ENCODE peak calls at places on chromosomes 1 and 21, in ten cellular contexts. One of them, this sample, is unnamed.

GRCh38 chr1:230861489-230861888 is 6.8 kb downstream of the C1orf198 start:
- DNase-seq in transverse colon: no peak
- DNase-seq in tibial artery: no peak
- DNase-seq in CD4-positive, CD25-positive, alpha-beta regulatory T cell: no peak
- DNase-seq in astrocyte: no peak
- DNase-seq in astrocyte of the spinal cord: no peak
- DNase-seq in fibroblast of pulmonary artery: no peak
- DNase-seq in stomach: no peak
- DNase-seq in HFF-Myc: no peak
- DNase-seq in fibroblast of lung: no peak
- DNase-seq in this sample: no peak

GRCh38 chr1:64938991-64939390 is 27.4 kb downstream of the JAK1 start:
- DNase-seq in astrocyte of the spinal cord: no peak
- DNase-seq in HFF-Myc: no peak
- DNase-seq in fibroblast of pulmonary artery: no peak
- DNase-seq in astrocyte: no peak
- DNase-seq in fibroblast of lung: no peak
- DNase-seq in transverse colon: no peak
- DNase-seq in stomach: no peak
- DNase-seq in tibial artery: no peak
- DNase-seq in CD4-positive, CD25-positive, alpha-beta regulatory T cell: no peak
- DNase-seq in this sample: no peak

GRCh38 chr21:31136891-31137290 is 98.6 kb upstream of the KRTAP19-8 start:
- DNase-seq in CD4-positive, CD25-positive, alpha-beta regulatory T cell: no peak
- DNase-seq in HFF-Myc: no peak
- DNase-seq in stomach: no peak
- DNase-seq in transverse colon: no peak
- DNase-seq in astrocyte of the spinal cord: peak; percentile 74
- DNase-seq in tibial artery: no peak
- DNase-seq in fibroblast of pulmonary artery: peak; percentile 84
- DNase-seq in fibroblast of lung: peak; percentile 67
- DNase-seq in astrocyte: peak; percentile 61
- DNase-seq in this sample: no peak

GRCh38 chr1:236204043-236204442 is 61.7 kb downstream of the GPR137B start:
- DNase-seq in tibial artery: no peak
- DNase-seq in fibroblast of lung: no peak
- DNase-seq in stomach: no peak
- DNase-seq in HFF-Myc: no peak
- DNase-seq in astrocyte: no peak
- DNase-seq in transverse colon: no peak
- DNase-seq in CD4-positive, CD25-positive, alpha-beta regulatory T cell: no peak
- DNase-seq in astrocyte of the spinal cord: no peak
- DNase-seq in fibroblast of pulmonary artery: peak; percentile 2
- DNase-seq in this sample: no peak

GRCh38 chr1:1199961-1200875 is 6.2 kb downstream of the TNFRSF18 start:
- DNase-seq in HFF-Myc: no peak
- DNase-seq in astrocyte: no peak
- DNase-seq in tibial artery: no peak
- DNase-seq in transverse colon: peak; percentile 11
- DNase-seq in astrocyte of the spinal cord: no peak
- DNase-seq in stomach: no peak
- DNase-seq in CD4-positive, CD25-positive, alpha-beta regulatory T cell: no peak
- DNase-seq in fibroblast of lung: no peak
- DNase-seq in fibroblast of pulmonary artery: no peak
- DNase-seq in this sample: no peak

GRCh38 chr1:45205000-45205909 is 1.1 kb downstream of the ZSWIM5 start:
- DNase-seq in fibroblast of lung: peak; percentile 51
- DNase-seq in fibroblast of pulmonary artery: peak; percentile 44
- DNase-seq in HFF-Myc: no peak
- DNase-seq in CD4-positive, CD25-positive, alpha-beta regulatory T cell: no peak
- DNase-seq in transverse colon: peak; percentile 60
- DNase-seq in astrocyte: peak; percentile 35
- DNase-seq in astrocyte of the spinal cord: peak; percentile 43
- DNase-seq in stomach: peak; percentile 39
- DNase-seq in tibial artery: peak; percentile 71
- DNase-seq in this sample: no peak

GRCh38 chr1:1281533-1282321 is 1.5 kb downstream of the SCNN1D start:
- DNase-seq in CD4-positive, CD25-positive, alpha-beta regulatory T cell: no peak
- DNase-seq in transverse colon: peak; percentile 92
- DNase-seq in fibroblast of lung: peak; percentile 69
- DNase-seq in astrocyte: peak; percentile 54
- DNase-seq in fibroblast of pulmonary artery: peak; percentile 53
- DNase-seq in astrocyte of the spinal cord: no peak
- DNase-seq in stomach: peak; percentile 98
- DNase-seq in tibial artery: no peak
- DNase-seq in HFF-Myc: no peak
- DNase-seq in this sample: no peak

GRCh38 chr1:218304281-218305039 is 19.4 kb downstream of the RRP15 start:
- DNase-seq in astrocyte: peak; percentile 58
- DNase-seq in CD4-positive, CD25-positive, alpha-beta regulatory T cell: no peak
- DNase-seq in HFF-Myc: no peak
- DNase-seq in transverse colon: no peak
- DNase-seq in tibial artery: no peak
- DNase-seq in stomach: no peak
- DNase-seq in astrocyte of the spinal cord: peak; percentile 58
- DNase-seq in fibroblast of pulmonary artery: peak; percentile 49
- DNase-seq in fibroblast of lung: peak; percentile 68
- DNase-seq in this sample: peak; percentile 35

GRCh38 chr1:182833271-182833670 is 5.9 kb upstream of the DHX9 start:
- DNase-seq in fibroblast of lung: peak; percentile 48
- DNase-seq in fibroblast of pulmonary artery: peak; percentile 38
- DNase-seq in CD4-positive, CD25-positive, alpha-beta regulatory T cell: no peak
- DNase-seq in astrocyte: peak; percentile 24
- DNase-seq in stomach: no peak
- DNase-seq in HFF-Myc: no peak
- DNase-seq in transverse colon: no peak
- DNase-seq in tibial artery: no peak
- DNase-seq in astrocyte of the spinal cord: peak; percentile 23
- DNase-seq in this sample: peak; percentile 47

GRCh38 chr1:73162576-73162975 is 880.2 kb upstream of the NEGR1 start:
- DNase-seq in stomach: no peak
- DNase-seq in HFF-Myc: no peak
- DNase-seq in astrocyte: peak; percentile 1
- DNase-seq in tibial artery: no peak
- DNase-seq in astrocyte of the spinal cord: peak; percentile 9
- DNase-seq in fibroblast of lung: peak; percentile 10
- DNase-seq in fibroblast of pulmonary artery: no peak
- DNase-seq in transverse colon: no peak
- DNase-seq in CD4-positive, CD25-positive, alpha-beta regulatory T cell: no peak
- DNase-seq in this sample: no peak

GRCh38 chr1:110135268-110136065 is 14.8 kb upstream of the SLC6A17 start:
- DNase-seq in fibroblast of lung: no peak
- DNase-seq in astrocyte: no peak
- DNase-seq in astrocyte of the spinal cord: no peak
- DNase-seq in stomach: peak; percentile 31
- DNase-seq in tibial artery: peak; percentile 23
- DNase-seq in HFF-Myc: no peak
- DNase-seq in CD4-positive, CD25-positive, alpha-beta regulatory T cell: no peak
- DNase-seq in fibroblast of pulmonary artery: no peak
- DNase-seq in transverse colon: no peak
- DNase-seq in this sample: no peak

GRCh38 chr1:117271959-117272358 is 61.2 kb upstream of the VTCN1 start:
- DNase-seq in fibroblast of lung: peak; percentile 67
- DNase-seq in astrocyte: peak; percentile 60
- DNase-seq in fibroblast of pulmonary artery: peak; percentile 3
- DNase-seq in stomach: no peak
- DNase-seq in transverse colon: no peak
- DNase-seq in HFF-Myc: no peak
- DNase-seq in tibial artery: no peak
- DNase-seq in astrocyte of the spinal cord: no peak
- DNase-seq in CD4-positive, CD25-positive, alpha-beta regulatory T cell: no peak
- DNase-seq in this sample: no peak

GRCh38 chr1:160537714-160538665 is 14.9 kb upstream of the SLAMF6 start:
- DNase-seq in fibroblast of pulmonary artery: no peak
- DNase-seq in tibial artery: no peak
- DNase-seq in fibroblast of lung: no peak
- DNase-seq in HFF-Myc: no peak
- DNase-seq in transverse colon: no peak
- DNase-seq in astrocyte of the spinal cord: no peak
- DNase-seq in astrocyte: no peak
- DNase-seq in stomach: no peak
- DNase-seq in CD4-positive, CD25-positive, alpha-beta regulatory T cell: no peak
- DNase-seq in this sample: no peak

GRCh38 chr1:152182942-152183341 is 23.9 kb upstream of the RPTN start:
- DNase-seq in tibial artery: no peak
- DNase-seq in fibroblast of pulmonary artery: peak; percentile 83
- DNase-seq in fibroblast of lung: peak; percentile 87
- DNase-seq in transverse colon: no peak
- DNase-seq in astrocyte: peak; percentile 85
- DNase-seq in HFF-Myc: no peak
- DNase-seq in astrocyte of the spinal cord: peak; percentile 81
- DNase-seq in stomach: no peak
- DNase-seq in CD4-positive, CD25-positive, alpha-beta regulatory T cell: no peak
- DNase-seq in this sample: no peak

DNA sequence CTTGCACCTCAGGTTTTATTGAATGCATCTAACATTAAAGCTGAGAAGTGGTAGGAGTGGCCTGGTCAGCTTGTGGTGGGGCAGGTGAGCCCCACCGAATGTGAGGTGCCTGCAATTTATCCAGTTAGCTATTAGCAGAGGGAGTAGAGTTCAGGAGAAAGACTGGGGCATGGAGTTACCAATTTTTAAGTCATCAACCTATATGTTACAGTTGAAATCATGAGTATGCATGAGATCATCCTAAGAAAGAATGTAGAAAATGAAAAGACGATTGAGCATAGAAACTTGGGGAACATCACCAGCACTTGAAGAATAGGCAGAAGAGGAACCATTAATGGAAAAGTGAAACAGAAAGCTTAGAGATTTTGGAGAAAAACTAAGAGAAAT is 36.5 kb downstream of the DNASE2B start:
- DNase-seq in stomach: no peak
- DNase-seq in fibroblast of pulmonary artery: no peak
- DNase-seq in tibial artery: no peak
- DNase-seq in astrocyte: no peak
- DNase-seq in astrocyte of the spinal cord: peak; percentile 15
- DNase-seq in CD4-positive, CD25-positive, alpha-beta regulatory T cell: peak; percentile 10
- DNase-seq in fibroblast of lung: no peak
- DNase-seq in HFF-Myc: no peak
- DNase-seq in transverse colon: no peak
- DNase-seq in this sample: no peak
- H3K4me3 ChIP-seq in stomach: no peak overlapping the region
- H3K4me3 ChIP-seq in fibroblast of pulmonary artery: no peak overlapping the region
- H3K4me3 ChIP-seq in tibial artery: no peak overlapping the region
- H3K4me3 ChIP-seq in astrocyte: no peak overlapping the region
- H3K4me3 ChIP-seq in astrocyte of the spinal cord: no peak overlapping the region
- H3K4me3 ChIP-seq in CD4-positive, CD25-positive, alpha-beta regulatory T cell: peak overlapping the region; percentile 67
- H3K4me3 ChIP-seq in fibroblast of lung: no peak overlapping the region
- H3K4me3 ChIP-seq in HFF-Myc: no peak overlapping the region
- H3K4me3 ChIP-seq in transverse colon: no peak overlapping the region
- H3K4me3 ChIP-seq in this sample: no peak overlapping the region

GRCh38 chr1:209594440-209594839 is 10.9 kb downstream of the CAMK1G start:
- DNase-seq in fibroblast of pulmonary artery: no peak
- DNase-seq in fibroblast of lung: no peak
- DNase-seq in transverse colon: no peak
- DNase-seq in HFF-Myc: no peak
- DNase-seq in CD4-positive, CD25-positive, alpha-beta regulatory T cell: no peak
- DNase-seq in tibial artery: no peak
- DNase-seq in stomach: no peak
- DNase-seq in astrocyte: no peak
- DNase-seq in astrocyte of the spinal cord: no peak
- DNase-seq in this sample: no peak

GRCh38 chr1:209600541-209600940 is 17.0 kb downstream of the CAMK1G start:
- DNase-seq in tibial artery: no peak
- DNase-seq in fibroblast of lung: peak; percentile 13
- DNase-seq in astrocyte of the spinal cord: no peak
- DNase-seq in transverse colon: no peak
- DNase-seq in stomach: no peak
- DNase-seq in CD4-positive, CD25-positive, alpha-beta regulatory T cell: no peak
- DNase-seq in fibroblast of pulmonary artery: no peak
- DNase-seq in astrocyte: no peak
- DNase-seq in HFF-Myc: no peak
- DNase-seq in this sample: no peak

GRCh38 chr1:209595599-209595998 is 12.1 kb downstream of the CAMK1G start:
- DNase-seq in fibroblast of lung: no peak
- DNase-seq in HFF-Myc: no peak
- DNase-seq in astrocyte: no peak
- DNase-seq in fibroblast of pulmonary artery: no peak
- DNase-seq in astrocyte of the spinal cord: no peak
- DNase-seq in tibial artery: no peak
- DNase-seq in stomach: no peak
- DNase-seq in transverse colon: no peak
- DNase-seq in CD4-positive, CD25-positive, alpha-beta regulatory T cell: no peak
- DNase-seq in this sample: no peak

GRCh38 chr1:209595032-209595431 is 11.5 kb downstream of the CAMK1G start:
- DNase-seq in transverse colon: no peak
- DNase-seq in astrocyte of the spinal cord: no peak
- DNase-seq in stomach: no peak
- DNase-seq in fibroblast of lung: no peak
- DNase-seq in astrocyte: no peak
- DNase-seq in HFF-Myc: no peak
- DNase-seq in fibroblast of pulmonary artery: no peak
- DNase-seq in CD4-positive, CD25-positive, alpha-beta regulatory T cell: no peak
- DNase-seq in tibial artery: no peak
- DNase-seq in this sample: no peak

GRCh38 chr1:209597496-209597895 is 14.0 kb downstream of the CAMK1G start:
- DNase-seq in astrocyte of the spinal cord: no peak
- DNase-seq in transverse colon: no peak
- DNase-seq in CD4-positive, CD25-positive, alpha-beta regulatory T cell: no peak
- DNase-seq in fibroblast of lung: no peak
- DNase-seq in fibroblast of pulmonary artery: no peak
- DNase-seq in tibial artery: no peak
- DNase-seq in HFF-Myc: no peak
- DNase-seq in astrocyte: no peak
- DNase-seq in stomach: no peak
- DNase-seq in this sample: no peak
- H3K4me3 ChIP-seq in astrocyte of the spinal cord: no peak overlapping the region
- H3K4me3 ChIP-seq in transverse colon: no peak overlapping the region
- H3K4me3 ChIP-seq in CD4-positive, CD25-positive, alpha-beta regulatory T cell: no peak overlapping the region
- H3K4me3 ChIP-seq in fibroblast of lung: no peak overlapping the region
- H3K4me3 ChIP-seq in fibroblast of pulmonary artery: no peak overlapping the region
- H3K4me3 ChIP-seq in tibial artery: no peak overlapping the region
- H3K4me3 ChIP-seq in HFF-Myc: no peak overlapping the region
- H3K4me3 ChIP-seq in astrocyte: no peak overlapping the region
- H3K4me3 ChIP-seq in stomach: no peak overlapping the region
- H3K4me3 ChIP-seq in this sample: no peak overlapping the region

DNA sequence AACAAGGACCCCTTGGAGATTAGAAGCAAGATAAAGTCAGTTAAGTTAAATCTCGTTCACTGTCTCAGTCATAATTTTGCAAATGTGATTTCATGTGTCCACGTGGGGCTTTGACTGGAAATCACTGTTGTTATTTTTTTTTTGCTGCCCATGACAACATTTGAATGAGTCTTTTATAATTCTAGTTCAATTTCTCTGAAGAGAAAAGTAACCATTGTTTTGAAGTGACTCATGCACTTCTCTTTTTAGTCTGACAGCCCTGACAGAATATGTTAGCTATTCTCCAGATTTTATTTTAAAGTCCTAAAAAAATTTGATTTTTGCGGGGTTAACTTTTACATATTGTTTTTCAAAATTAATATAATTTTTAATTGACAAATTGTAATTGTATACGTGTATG is 30.7 kb upstream of the NLRP3 start:
- DNase-seq in HFF-Myc: no peak
- DNase-seq in astrocyte: no peak
- DNase-seq in fibroblast of lung: peak; percentile 21
- DNase-seq in stomach: no peak
- DNase-seq in tibial artery: no peak
- DNase-seq in CD4-positive, CD25-positive, alpha-beta regulatory T cell: no peak
- DNase-seq in astrocyte of the spinal cord: no peak
- DNase-seq in fibroblast of pulmonary artery: peak; percentile 56
- DNase-seq in transverse colon: no peak
- DNase-seq in this sample: no peak
- H3K4me3 ChIP-seq in HFF-Myc: no peak overlapping the region
- H3K4me3 ChIP-seq in astrocyte: no peak overlapping the region
- H3K4me3 ChIP-seq in fibroblast of lung: no peak overlapping the region
- H3K4me3 ChIP-seq in stomach: no peak overlapping the region
- H3K4me3 ChIP-seq in tibial artery: no peak overlapping the region
- H3K4me3 ChIP-seq in CD4-positive, CD25-positive, alpha-beta regulatory T cell: no peak overlapping the region
- H3K4me3 ChIP-seq in astrocyte of the spinal cord: no peak overlapping the region
- H3K4me3 ChIP-seq in fibroblast of pulmonary artery: no peak overlapping the region
- H3K4me3 ChIP-seq in transverse colon: no peak overlapping the region
- H3K4me3 ChIP-seq in this sample: no peak overlapping the region

GRCh38 chr1:95850165-95850649 is 616.2 kb downstream of the RWDD3 start:
- DNase-seq in stomach: no peak
- DNase-seq in astrocyte: no peak
- DNase-seq in tibial artery: no peak
- DNase-seq in HFF-Myc: no peak
- DNase-seq in CD4-positive, CD25-positive, alpha-beta regulatory T cell: no peak
- DNase-seq in fibroblast of pulmonary artery: no peak
- DNase-seq in fibroblast of lung: no peak
- DNase-seq in astrocyte of the spinal cord: no peak
- DNase-seq in transverse colon: no peak
- DNase-seq in this sample: no peak
- H3K4me3 ChIP-seq in stomach: no peak overlapping the region
- H3K4me3 ChIP-seq in astrocyte: no peak overlapping the region
- H3K4me3 ChIP-seq in tibial artery: no peak overlapping the region
- H3K4me3 ChIP-seq in HFF-Myc: no peak overlapping the region
- H3K4me3 ChIP-seq in CD4-positive, CD25-positive, alpha-beta regulatory T cell: no peak overlapping the region
- H3K4me3 ChIP-seq in fibroblast of pulmonary artery: no peak overlapping the region
- H3K4me3 ChIP-seq in fibroblast of lung: no peak overlapping the region
- H3K4me3 ChIP-seq in astrocyte of the spinal cord: no peak overlapping the region
- H3K4me3 ChIP-seq in transverse colon: no peak overlapping the region
- H3K4me3 ChIP-seq in this sample: no peak overlapping the region